ENCODE peak calls at places on chromosomes 4 and X, in ten cellular contexts. I, Z, P, Q, B, U, H, F, S and J are unnamed samples.

GRCh38 chr4:169907705-169908104 is 118.5 kb downstream of the MFAP3L start:
- DNase-seq in I (no peak), Z (no peak), P (no peak), Q (no peak), B (no peak), U (no peak), H (no peak), F (no peak), S (no peak), J (no peak)

GRCh38 chr4:89539797-89540711 is 232.5 kb upstream of the GPRIN3 start:
- DNase-seq in I (no peak), Z (no peak), P (peak; percentile 69), Q (no peak), B (no peak), U (no peak), H (no peak), F (no peak), S (no peak), J (no peak)

GRCh38 chr4:38871593-38871992 is 4.0 kb downstream of the FAM114A1 start:
- DNase-seq in I (no peak), Z (no peak), P (no peak), Q (no peak), B (no peak), U (no peak), H (no peak), F (no peak), S (no peak), J (no peak)

GRCh38 chrX:74211911-74212310 is 92.1 kb upstream of the ZCCHC13 start:
- DNase-seq in I (no peak), Z (no peak), P (no peak), Q (no peak), B (no peak), U (no peak), H (no peak), F (no peak), S (no peak), J (no peak)

GRCh38 chrX:133650262-133650661 is 235.0 kb upstream of the GPC4 start:
- DNase-seq in I (no peak), Z (no peak), P (no peak), Q (no peak), B (no peak), U (no peak), H (no peak), F (no peak), S (no peak), J (no peak)

GRCh38 chrX:108020631-108021030 is 24.2 kb upstream of the VSIG1 start:
- DNase-seq in I (no peak), Z (peak; percentile 46), P (peak; percentile 55), Q (no peak), B (no peak), U (peak; percentile 4), H (peak; percentile 12), F (no peak), S (no peak), J (peak; percentile 20)

GRCh38 chr4:38610844-38611550 is 53.0 kb upstream of the KLF3 start:
- DNase-seq in I (no peak), Z (no peak), P (no peak), Q (no peak), B (no peak), U (no peak), H (no peak), F (no peak), S (no peak), J (no peak)

GRCh38 chr4:46389301-46389761 is 597 bp downstream of the GABRA2 start:
- DNase-seq in I (peak; percentile 24), Z (no peak), P (no peak), Q (peak; percentile 15), B (peak; percentile 2), U (no peak), H (no peak), F (no peak), S (no peak), J (no peak)

GRCh38 chrX:2342878-2343277 is 157.9 kb downstream of the DHRSX start:
- DNase-seq in I (no peak), Z (no peak), P (no peak), Q (no peak), B (no peak), U (no peak), H (no peak), F (no peak), S (no peak), J (no peak)

GRCh38 chr4:27702710-27703431 is 842.2 kb downstream of the STIM2 start:
- DNase-seq in I (peak; percentile 38), Z (peak; percentile 10), P (no peak), Q (peak; percentile 3), B (peak; percentile 6), U (peak; percentile 19), H (no peak), F (no peak), S (no peak), J (peak; percentile 16)

GRCh38 chr4:94519925-94520789 is 68.4 kb downstream of the PDLIM5 start:
- DNase-seq in I (no peak), Z (no peak), P (peak; percentile 59), Q (no peak), B (no peak), U (no peak), H (no peak), F (no peak), S (no peak), J (no peak)

GRCh38 chr4:55124337-55125076 is 888 bp downstream of the KDR start:
- DNase-seq in I (peak; percentile 35), Z (no peak), P (peak; percentile 37), Q (no peak), B (no peak), U (no peak), H (no peak), F (no peak), S (no peak), J (no peak)

GRCh38 chrX:17643528-17643927 is 93.8 kb upstream of the SCML1 start:
- DNase-seq in I (no peak), Z (no peak), P (no peak), Q (no peak), B (no peak), U (no peak), H (no peak), F (no peak), S (no peak), J (no peak)

GRCh38 chrX:49106930-49107329 is 16.6 kb downstream of the GPKOW start:
- DNase-seq in I (peak; percentile 16), Z (peak; percentile 62), P (peak; percentile 44), Q (peak; percentile 54), B (peak; percentile 54), U (no peak), H (no peak), F (no peak), S (no peak), J (peak; percentile 52)

GRCh38 chrX:134558133-134558532 is 98.2 kb downstream of the HPRT1 start:
- DNase-seq in I (no peak), Z (no peak), P (no peak), Q (no peak), B (no peak), U (no peak), H (no peak), F (no peak), S (no peak), J (no peak)

GRCh38 chr4:4614925-4615678 is 73.3 kb upstream of the STX18 start:
- DNase-seq in I (no peak), Z (no peak), P (no peak), Q (no peak), B (no peak), U (no peak), H (no peak), F (no peak), S (no peak), J (no peak)

DNA sequence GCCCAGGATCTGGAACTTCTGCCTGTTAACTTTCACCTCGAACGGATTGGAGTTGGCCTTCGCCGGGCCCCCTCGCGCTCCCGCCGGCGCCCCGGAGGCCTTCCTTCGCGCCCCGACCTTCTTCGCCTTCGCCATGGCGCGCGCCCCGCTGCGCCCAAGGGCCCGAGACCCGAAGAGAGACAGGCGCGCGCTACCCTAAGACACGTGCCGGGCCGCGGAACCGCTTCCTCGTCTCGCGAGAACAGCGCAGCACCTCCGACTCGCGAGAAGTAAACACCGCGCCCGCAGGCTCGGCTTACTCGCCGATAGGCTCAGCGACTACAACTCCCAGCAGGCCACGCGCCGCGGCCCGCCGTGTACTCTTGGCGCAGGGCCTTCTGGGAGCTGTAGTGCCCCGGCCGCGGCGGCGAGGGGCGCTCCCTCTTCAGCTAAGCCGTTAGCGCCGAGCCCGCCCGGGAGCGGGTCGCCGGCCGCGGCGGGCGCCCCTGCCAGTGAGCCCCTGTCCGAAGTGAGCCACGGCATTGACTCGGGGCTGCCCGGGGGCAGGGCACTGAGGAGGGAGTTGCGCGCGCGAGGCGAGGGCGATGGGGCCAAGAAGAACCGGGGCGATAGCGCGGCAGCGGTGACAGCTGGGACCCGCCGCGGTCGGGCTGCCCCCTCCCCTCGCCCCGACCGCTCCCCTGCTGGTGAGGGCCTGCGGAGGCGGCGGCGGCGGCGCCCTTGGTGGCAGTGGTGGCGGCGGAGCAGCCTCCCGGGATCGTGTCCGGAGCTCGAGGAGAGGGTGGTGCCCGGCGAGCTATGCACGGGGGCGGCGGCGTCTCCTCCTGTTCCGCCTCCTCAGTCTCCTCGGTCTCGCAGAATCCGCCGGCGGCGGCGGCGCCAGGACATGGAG is at the start of the genes GRK4 and NOP14:
- DNase-seq in I (peak; percentile 98), Z (peak; percentile 97), P (peak; percentile 98), Q (peak; percentile 97), B (peak; percentile 94), U (peak; percentile 93), H (peak; percentile 90), F (peak; percentile 96), S (peak; percentile 92), J (peak; percentile 100)
- TF ChIP-seq CTCF in I (no peak), Z (no peak), P (peak; percentile 20), Q (peak; percentile 22), B (peak; percentile 60), U (peak; percentile 4), H (peak; percentile 40), F (no peak), S (no peak), J (no peak)

GRCh38 chr4:31020363-31020762 is 300.2 kb downstream of the PCDH7 start:
- DNase-seq in I (no peak), Z (no peak), P (no peak), Q (no peak), B (no peak), U (no peak), H (no peak), F (no peak), S (no peak), J (no peak)
- TF ChIP-seq MAX in I (no peak), Z (no peak), P (no peak), Q (no peak), B (no peak), U (no peak), H (no peak), F (no peak), S (no peak), J (no peak)

GRCh38 chr4:182642831-182643230 is 274.4 kb downstream of the DCTD start:
- DNase-seq in I (no peak), Z (peak; percentile 0), P (peak; percentile 54), Q (peak; percentile 14), B (peak; percentile 9), U (no peak), H (no peak), F (no peak), S (no peak), J (peak; percentile 21)
- TF ChIP-seq CTCF in I (no peak), Z (no peak), P (peak; percentile 21), Q (peak; percentile 51), B (no peak), U (no peak), H (peak; percentile 14), F (no peak), S (no peak), J (no peak)

DNA sequence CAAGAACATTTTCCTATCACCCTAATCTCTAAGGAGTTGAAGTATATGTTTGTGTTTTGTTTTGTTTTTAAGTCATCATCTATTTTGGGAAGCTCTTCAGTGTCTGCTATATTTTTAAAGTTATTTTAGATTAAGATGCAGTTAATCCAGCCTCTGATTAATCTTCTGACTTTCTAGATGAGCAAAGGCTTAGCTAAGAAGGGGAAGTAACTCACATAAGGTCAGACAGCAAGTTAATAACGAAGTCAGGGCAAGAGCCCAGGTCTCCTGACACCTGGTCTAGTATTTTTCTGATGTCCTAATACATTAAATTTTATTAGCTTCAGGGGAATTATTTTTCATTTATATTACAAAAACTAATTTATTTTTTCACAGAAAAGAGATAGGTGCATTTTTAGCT is 168.5 kb downstream of the SOWAHB start:
- DNase-seq in I (no peak), Z (no peak), P (no peak), Q (no peak), B (no peak), U (no peak), H (no peak), F (no peak), S (no peak), J (no peak)
- TF ChIP-seq MAX in I (no peak), Z (no peak), P (no peak), Q (no peak), B (no peak), U (no peak), H (no peak), F (no peak), S (no peak), J (no peak)